ENCODE peak calls at places on chromosomes 7 and 10, in five cellular contexts. K is SK-N-SH, Y is IMR-90, B is fibroblast of lung, M is hepatocyte. X is an unnamed sample.

GRCh38 chr7:26857534-26858228 is 6.7 kb downstream of the SKAP2 start:
- DNase-seq in B (peak), M (peak), K (peak), Y (peak), X (peak)

GRCh38 chr7:106788637-106789036 is 76.4 kb upstream of the PIK3CG start:
- DNase-seq in M (no peak), B (no peak), Y (no peak), K (no peak), X (no peak)

GRCh38 chr10:78899996-78900714 is 168.6 kb upstream of the ZMIZ1 start:
- DNase-seq in M (peak), Y (no peak), K (no peak), B (no peak), X (peak)

GRCh38 chr10:6595499-6595898 is 15.4 kb upstream of the PRKCQ start:
- DNase-seq in M (no peak), K (no peak), Y (no peak), B (no peak), X (no peak)

GRCh38 chr10:122019414-122019975 is 30.5 kb downstream of the TACC2 start:
- DNase-seq in K (no peak), Y (no peak), B (no peak), M (peak), X (peak)

GRCh38 chr10:35578608-35578956 is 26.6 kb upstream of the GJD4 start:
- DNase-seq in K (no peak), M (no peak), Y (no peak), B (no peak), X (no peak)

GRCh38 chr7:114988755-114989154 is 66.9 kb downstream of the MDFIC start:
- DNase-seq in M (no peak), Y (peak), B (peak), K (no peak), X (no peak)

GRCh38 chr10:131162866-131163265 is 148.7 kb downstream of the TCERG1L start:
- DNase-seq in M (no peak), B (no peak), Y (no peak), K (no peak), X (no peak)

GRCh38 chr10:89164080-89164479 is 43.0 kb downstream of the CH25H start:
- DNase-seq in M (no peak), Y (no peak), K (no peak), B (no peak), X (no peak)
- H2AFZ ChIP-seq in M (no peak), Y (no peak), K (no peak), B (no peak), X (no peak)

GRCh38 chr10:18333616-18334015 is 193.4 kb downstream of the CACNB2 start:
- DNase-seq in K (no peak), Y (no peak), M (no peak), B (peak), X (no peak)

GRCh38 chr10:18334116-18334867 is 194.1 kb downstream of the CACNB2 start:
- DNase-seq in Y (peak), M (no peak), B (peak), K (no peak), X (peak)

GRCh38 chr10:18328941-18329340 is 188.7 kb downstream of the CACNB2 start:
- DNase-seq in K (no peak), Y (no peak), B (no peak), M (no peak), X (no peak)

GRCh38 chr10:18332484-18332883 is 192.3 kb downstream of the CACNB2 start:
- DNase-seq in Y (no peak), M (no peak), B (no peak), K (no peak), X (no peak)

GRCh38 chr10:18332048-18332447 is 191.8 kb downstream of the CACNB2 start:
- DNase-seq in Y (no peak), K (no peak), B (peak), M (no peak), X (no peak)
- H3K27ac ChIP-seq in Y (no peak), K (no peak), B (no peak), M (no peak), X (no peak)

GRCh38 chr10:123996302-123996701 is 97.1 kb downstream of the CHST15 start:
- DNase-seq in B (no peak), Y (no peak), K (no peak), M (no peak), X (no peak)

GRCh38 chr10:123994417-123995081 is 98.8 kb downstream of the CHST15 start:
- DNase-seq in K (peak), B (peak), M (peak), Y (peak), X (peak)

GRCh38 chr10:123993534-123994416 is 99.6 kb downstream of the CHST15 start:
- DNase-seq in M (no peak), K (peak), Y (no peak), B (no peak), X (no peak)

GRCh38 chr10:123995461-123996131 is 97.8 kb downstream of the CHST15 start:
- DNase-seq in B (peak), K (peak), M (peak), Y (peak), X (peak)

GRCh38 chr10:123995082-123995460 is 98.3 kb downstream of the CHST15 start:
- DNase-seq in M (no peak), K (peak), Y (peak), B (no peak), X (no peak)
- H2AFZ ChIP-seq in M (peak), K (no peak), Y (peak), B (peak), X (peak)

GRCh38 chr7:116356979-116357378 is 142.6 kb upstream of the CAV2 start:
- DNase-seq in Y (peak), K (no peak), M (no peak), B (peak), X (no peak)

GRCh38 chr7:116355423-116355765 is 144.1 kb upstream of the CAV2 start:
- DNase-seq in K (no peak), M (no peak), Y (no peak), B (no peak), X (no peak)

GRCh38 chr7:116354546-116355422 is 144.4 kb downstream of the TES start:
- DNase-seq in B (peak), Y (peak), K (peak), M (peak), X (peak)

GRCh38 chr7:116357776-116358670 is 141.5 kb upstream of the CAV2 start:
- DNase-seq in Y (peak), K (no peak), M (no peak), B (peak), X (no peak)

DNA sequence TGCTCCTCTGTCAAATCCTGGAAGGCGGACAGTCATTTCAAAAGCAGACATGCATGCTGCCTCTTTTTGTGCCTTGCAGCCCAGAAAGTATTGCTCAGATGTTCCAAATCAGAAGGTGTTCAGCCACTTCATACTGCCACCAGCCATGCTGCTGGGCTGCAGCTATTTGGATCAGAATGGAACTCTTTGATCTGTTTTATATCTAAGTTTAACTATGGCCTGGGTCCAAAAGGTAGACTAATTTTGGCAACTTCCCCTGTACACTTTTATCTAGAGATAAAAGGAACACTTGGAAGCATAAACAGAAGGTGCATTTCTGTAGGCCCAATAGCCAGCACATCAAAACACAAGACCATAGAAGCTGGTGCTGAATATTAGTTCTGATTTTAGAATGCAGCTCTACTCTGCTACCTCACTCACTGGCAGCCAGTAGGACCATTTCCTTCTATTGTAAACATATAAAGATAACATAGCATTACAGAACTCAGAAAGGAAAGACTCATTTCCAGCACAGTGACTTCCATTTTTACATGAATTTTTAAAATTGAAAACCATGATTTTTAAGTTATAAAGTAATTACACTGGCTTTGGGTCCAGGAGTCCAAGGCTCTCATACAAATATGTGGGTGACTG is 143.1 kb upstream of the CAV2 start:
- DNase-seq in M (no peak), Y (no peak), B (no peak), K (no peak), X (no peak)
- H3K27ac ChIP-seq in M (peak), Y (peak), B (peak), K (peak), X (no peak)

GRCh38 chr10:126062132-126063032 is 166.0 kb downstream of the FANK1 start:
- DNase-seq in M (peak), K (no peak), B (peak), Y (peak), X (no peak)
- H2AFZ ChIP-seq in M (no peak), K (no peak), B (no peak), Y (peak), X (no peak)

GRCh38 chr7:86931439-86931838 is 128.0 kb downstream of the ELAPOR2 start:
- DNase-seq in K (no peak), B (no peak), Y (no peak), M (no peak), X (no peak)
- H3K27ac ChIP-seq in K (peak), B (no peak), Y (no peak), M (no peak), X (no peak)

DNA sequence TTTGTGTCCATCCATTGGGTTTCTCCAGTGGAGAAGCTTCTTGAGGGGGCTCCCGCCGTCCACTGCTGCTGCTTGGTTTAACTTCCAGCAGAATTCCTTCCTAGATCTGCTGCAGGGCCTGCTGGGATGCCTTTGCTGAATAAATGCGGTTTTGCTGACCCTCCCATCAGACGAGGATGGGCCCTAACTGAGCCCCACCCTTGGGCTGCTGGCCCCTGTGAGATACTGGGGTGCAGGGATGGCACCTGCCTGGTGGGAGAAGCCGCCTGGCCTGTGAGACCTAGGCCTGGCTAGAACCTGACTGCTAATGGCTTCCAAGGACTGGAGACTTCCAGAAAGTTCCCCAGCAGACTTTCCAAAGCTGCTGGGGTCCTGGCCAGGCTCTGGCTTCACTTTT is 43.8 kb downstream of the ZNF467 start:
- DNase-seq in B (no peak), Y (no peak), K (no peak), M (no peak), X (no peak)
- H2AFZ ChIP-seq in B (no peak), Y (no peak), K (no peak), M (no peak), X (no peak)

X was measured in GM23338.